ENCODE peak calls at places on chromosomes 3 and 15, in nine cellular contexts. B is body of pancreas, G is fibroblast of pulmonary artery, Y is mesothelial cell of epicardium, O is fibroblast of villous mesenchyme, C is PC-3, M is adrenal gland, A is neural crest cell, S is prostate gland. K is an unnamed sample.

GRCh38 chr3:129312021-129312639 is 33.5 kb downstream of the HMCES start:
- DNase-seq in C (no peak), O (no peak), G (no peak), A (no peak), Y (no peak), S (no peak), M (no peak), B (no peak), K (no peak)

GRCh38 chr3:102926618-102927017 is 491.8 kb downstream of the ZPLD1 start:
- DNase-seq in O (no peak), M (no peak), A (no peak), B (no peak), G (no peak), C (no peak), S (no peak), Y (no peak), K (no peak)

GRCh38 chr3:40827942-40828688 is 303.4 kb downstream of the ZNF621 start:
- DNase-seq in A (no peak), M (peak; percentile 61), C (peak; percentile 41), Y (no peak), O (peak; percentile 33), B (peak; percentile 7), G (peak; percentile 1), S (no peak), K (no peak)

GRCh38 chr3:30156586-30157498 is 449.6 kb upstream of the TGFBR2 start:
- DNase-seq in M (no peak), B (no peak), G (peak; percentile 67), C (no peak), O (peak; percentile 7), S (no peak), A (no peak), Y (no peak), K (no peak)

GRCh38 chr3:149388001-149388435 is 10.6 kb upstream of the TM4SF1 start:
- DNase-seq in S (no peak), A (no peak), B (no peak), O (peak; percentile 93), C (peak; percentile 82), G (peak; percentile 91), M (no peak), Y (no peak), K (no peak)

GRCh38 chr3:13014755-13015285 is 58.4 kb downstream of the IQSEC1 start:
- DNase-seq in A (no peak), M (no peak), S (no peak), B (no peak), O (no peak), C (no peak), G (no peak), Y (no peak), K (no peak)

GRCh38 chr3:60809857-60810256 is 441.4 kb downstream of the FHIT start:
- DNase-seq in G (peak; percentile 2), O (peak; percentile 55), A (no peak), S (no peak), C (peak; percentile 73), M (no peak), Y (no peak), B (no peak), K (no peak)

GRCh38 chr3:56989434-56990294 is 70.8 kb upstream of the SPATA12 start:
- DNase-seq in C (no peak), Y (no peak), B (no peak), S (no peak), O (no peak), M (no peak), G (peak; percentile 68), A (no peak), K (no peak)

GRCh38 chr3:10957976-10958749 is 34.4 kb upstream of the SLC6A1 start:
- DNase-seq in A (no peak), M (no peak), Y (no peak), O (no peak), G (peak; percentile 16), C (peak; percentile 38), S (no peak), B (peak; percentile 31), K (no peak)

GRCh38 chr3:95048564-95048963 is 985.7 kb downstream of the NSUN3 start:
- DNase-seq in C (no peak), M (no peak), B (no peak), O (no peak), A (no peak), G (no peak), Y (no peak), S (no peak), K (no peak)

GRCh38 chr15:62506217-62506805 is 341.2 kb upstream of the C2CD4B start:
- DNase-seq in G (peak; percentile 77), S (peak; percentile 40), C (peak; percentile 43), B (no peak), M (no peak), Y (no peak), A (no peak), O (peak; percentile 75), K (no peak)

GRCh38 chr3:54008099-54008498 is 114.3 kb upstream of the CACNA2D3 start:
- DNase-seq in M (no peak), S (no peak), A (no peak), C (no peak), G (peak; percentile 25), O (no peak), Y (no peak), B (no peak), K (no peak)

GRCh38 chr3:41024031-41024836 is 175.1 kb upstream of the CTNNB1 start:
- DNase-seq in B (no peak), G (no peak), M (no peak), A (no peak), Y (no peak), O (no peak), S (no peak), C (no peak), K (no peak)

GRCh38 chr3:105729662-105730061 is 139.2 kb downstream of the CBLB start:
- DNase-seq in A (no peak), M (no peak), S (no peak), O (peak; percentile 47), C (no peak), B (no peak), G (peak; percentile 66), Y (no peak), K (no peak)

GRCh38 chr3:57555738-57556458 is at the start of gene PDE12:
- DNase-seq in A (peak; percentile 67), O (peak; percentile 91), C (peak; percentile 89), M (peak; percentile 95), Y (peak; percentile 79), G (peak; percentile 91), S (peak; percentile 84), B (peak; percentile 91), K (peak; percentile 64)

GRCh38 chr15:72217216-72217615 is 13.8 kb downstream of the PKM start:
- DNase-seq in A (no peak), O (no peak), S (no peak), B (no peak), Y (no peak), G (no peak), C (no peak), M (no peak), K (no peak)

GRCh38 chr15:57017024-57017423 is 98.6 kb downstream of the TCF12 start:
- DNase-seq in Y (no peak), S (no peak), M (no peak), O (no peak), C (peak; percentile 19), A (no peak), G (peak; percentile 44), B (no peak), K (no peak)
- TF ChIP-seq CTCF in Y (no peak), S (no peak), M (no peak), O (peak; percentile 25), C (peak; percentile 39), A (peak; percentile 24), G (peak; percentile 22), B (no peak), K (no peak)

GRCh38 chr3:55272031-55272645 is 215.0 kb downstream of the WNT5A start:
- DNase-seq in S (no peak), O (no peak), B (no peak), G (no peak), A (no peak), C (no peak), Y (no peak), M (no peak), K (no peak)
- TF ChIP-seq CTCF in S (no peak), O (no peak), B (no peak), G (no peak), A (no peak), C (no peak), Y (no peak), M (no peak), K (no peak)

DNA sequence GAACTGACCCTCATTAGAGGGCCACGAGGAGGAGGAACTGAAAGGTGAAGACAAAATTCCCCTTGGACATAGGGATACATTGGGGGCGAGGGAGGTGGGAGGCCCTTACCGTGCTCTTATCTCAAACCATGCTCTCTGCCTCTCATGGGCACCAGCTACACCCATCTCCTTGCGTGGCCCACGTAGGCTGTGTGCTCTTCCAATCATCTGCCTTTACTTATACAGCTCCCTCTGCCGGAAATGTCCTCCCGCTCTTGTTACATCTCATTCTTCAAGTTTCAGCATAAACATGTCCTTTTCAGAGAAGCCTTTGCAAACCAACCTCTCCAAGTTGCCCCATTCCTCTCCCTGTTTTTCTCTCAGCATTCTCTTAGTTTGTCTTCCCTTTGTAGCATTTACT is 307.8 kb upstream of the PROK2 start:
- DNase-seq in S (no peak), M (no peak), C (no peak), A (no peak), O (no peak), G (no peak), Y (no peak), B (no peak), K (no peak)
- TF ChIP-seq CTCF in S (no peak), M (no peak), C (peak; percentile 11), A (no peak), O (no peak), G (no peak), Y (no peak), B (no peak), K (no peak)

GRCh38 chr15:67065531-67066005 is at the start of gene SMAD3:
- DNase-seq in O (peak; percentile 96), B (peak; percentile 94), Y (peak; percentile 85), M (peak; percentile 90), G (peak; percentile 96), A (peak; percentile 76), C (peak; percentile 90), S (peak; percentile 91), K (peak; percentile 75)
- TF ChIP-seq CTCF in O (peak; percentile 1), B (no peak), Y (no peak), M (no peak), G (no peak), A (no peak), C (no peak), S (no peak), K (no peak)

DNA sequence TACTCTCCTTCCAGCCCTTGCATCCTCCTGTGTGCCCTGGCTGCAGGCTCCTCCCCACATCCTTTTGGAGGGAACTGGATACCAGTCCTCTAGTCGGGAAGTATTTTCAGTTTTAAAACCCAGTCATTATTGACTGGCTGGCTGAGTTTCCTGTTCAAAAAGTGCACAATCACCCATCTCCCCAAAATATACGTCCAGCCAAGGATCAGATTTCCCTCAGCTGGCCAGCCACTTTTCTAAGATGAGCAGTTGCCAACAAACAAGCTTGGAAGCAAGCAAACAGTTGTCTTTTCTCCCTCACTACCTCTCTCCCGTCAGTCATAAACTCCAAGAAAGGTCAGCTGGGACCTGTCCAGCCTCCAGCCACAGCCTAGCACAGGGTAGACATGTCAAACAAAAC is 147.7 kb upstream of the GALNT15 start:
- DNase-seq in B (no peak), Y (no peak), C (no peak), G (no peak), S (no peak), O (no peak), M (no peak), A (no peak), K (no peak)
- TF ChIP-seq CTCF in B (no peak), Y (no peak), C (no peak), G (no peak), S (no peak), O (no peak), M (no peak), A (no peak), K (no peak)

GRCh38 chr15:79431636-79432344 is at the start of gene MINAR1:
- DNase-seq in A (peak; percentile 54), B (peak; percentile 55), M (no peak), O (peak; percentile 39), C (peak; percentile 23), G (peak; percentile 41), S (no peak), Y (peak; percentile 65), K (peak; percentile 66)
- TF ChIP-seq CTCF in A (peak; percentile 41), B (peak; percentile 14), M (no peak), O (no peak), C (peak; percentile 37), G (no peak), S (no peak), Y (peak; percentile 2), K (peak; percentile 52)

K was measured in progenitor cell of endocrine pancreas.